ENCODE peak calls at places on chromosomes 13 and 19, in four cellular contexts. F is activated T-cell treated with anti-CD3 and anti-CD28 coated beads for 1 hour, P is upper lobe of left lung, U is Right ventricle myocardium superior. Q is an unnamed sample.

GRCh38 chr19:7856679-7857663 is 17.2 kb downstream of the PRR36 start:
- DNase-seq in F (no peak), P (peak), U (no peak), Q (no peak)

GRCh38 chr19:10113964-10114650 is 2.6 kb downstream of the P2RY11 start:
- DNase-seq in F (no peak), P (peak), U (no peak), Q (no peak)

GRCh38 chr13:109892101-109892500 is 105.7 kb upstream of the IRS2 start:
- DNase-seq in F (no peak), P (no peak), U (no peak), Q (no peak)

GRCh38 chr13:110421696-110422395 is 114.8 kb downstream of the COL4A2 start:
- DNase-seq in F (no peak), P (no peak), U (no peak), Q (peak)

GRCh38 chr13:101579291-101579802 is 126.9 kb downstream of the ITGBL1 start:
- DNase-seq in F (no peak), P (no peak), U (no peak), Q (peak)

GRCh38 chr19:46984077-46985010 is 35.3 kb upstream of the NPAS1 start:
- DNase-seq in F (no peak), P (no peak), U (no peak), Q (no peak)

GRCh38 chr19:58361900-58362271 is 665 bp downstream of the ZNF497 start:
- DNase-seq in F (no peak), P (peak), U (peak), Q (no peak)

GRCh38 chr13:46146898-46147297 is 35.1 kb downstream of the LCP1 start:
- DNase-seq in F (no peak), P (peak), U (no peak), Q (no peak)

GRCh38 chr13:46571189-46571901 is 18.4 kb downstream of the LRCH1 start:
- DNase-seq in F (no peak), P (no peak), U (no peak), Q (peak)

GRCh38 chr13:20197361-20197834 is 4.7 kb upstream of the GJB2 start:
- DNase-seq in F (no peak), P (no peak), U (no peak), Q (peak)

GRCh38 chr19:11783767-11784166 is 14.6 kb upstream of the ZNF491 start:
- DNase-seq in F (no peak), P (no peak), U (no peak), Q (no peak)

GRCh38 chr13:112062047-112062618 is 4.8 kb upstream of the SOX1 start:
- DNase-seq in F (no peak), P (peak), U (no peak), Q (no peak)

GRCh38 chr13:86864376-86864775 is 806.8 kb upstream of the SLITRK5 start:
- DNase-seq in F (no peak), P (no peak), U (no peak), Q (no peak)

GRCh38 chr13:25118371-25118770 is 22.4 kb downstream of the PABPC3 start:
- DNase-seq in F (no peak), P (no peak), U (no peak), Q (no peak)

GRCh38 chr13:24288870-24289269 is 20.5 kb upstream of the C1QTNF9 start:
- DNase-seq in F (no peak), P (no peak), U (no peak), Q (no peak)

GRCh38 chr13:30142502-30143211 is 164.7 kb downstream of the KATNAL1 start:
- DNase-seq in F (no peak), P (peak), U (no peak), Q (peak)

GRCh38 chr13:50277906-50278305 is 262.7 kb downstream of the KCNRG start:
- DNase-seq in F (no peak), P (no peak), U (no peak), Q (no peak)

GRCh38 chr13:35499131-35500051 is 22.9 kb upstream of the MAB21L1 start:
- DNase-seq in F (no peak), P (no peak), U (no peak), Q (no peak)

GRCh38 chr13:112346899-112347229 is 29.3 kb upstream of the SPACA7 start:
- DNase-seq in F (no peak), P (no peak), U (no peak), Q (no peak)

GRCh38 chr19:38912600-38913514 is 871 bp upstream of the CCER2 start:
- DNase-seq in F (no peak), P (no peak), U (peak), Q (no peak)

GRCh38 chr13:73937420-73937819 is 196.8 kb downstream of the KLF12 start:
- DNase-seq in F (no peak), P (no peak), U (no peak), Q (peak)

Q was measured in astrocyte of the hippocampus.